ENCODE peak calls at places on chromosomes 1 and 21, in four cellular contexts. U, P, S and Q are unnamed samples.

GRCh38 chr1:9867408-9868243 is 42.4 kb downstream of the CTNNBIP1 start:
- DNase-seq in U (peak; percentile 85), P (peak; percentile 88), S (peak; percentile 82), Q (peak; percentile 81)

GRCh38 chr1:204087181-204087892 is 14.4 kb downstream of the SOX13 start:
- DNase-seq in U (no peak), P (no peak), S (no peak), Q (no peak)

GRCh38 chr21:45736042-45736704 is 92.6 kb downstream of the PCBP3 start:
- DNase-seq in U (no peak), P (no peak), S (no peak), Q (no peak)

GRCh38 chr1:91885331-91885715 is 628 bp downstream of the TGFBR3 start:
- DNase-seq in U (peak; percentile 39), P (peak; percentile 26), S (no peak), Q (peak; percentile 10)

GRCh38 chr1:201396859-201397464 is 2.2 kb downstream of the LAD1 start:
- DNase-seq in U (peak; percentile 86), P (peak; percentile 87), S (peak; percentile 62), Q (peak; percentile 71)

GRCh38 chr1:67485046-67485811 is 55.0 kb upstream of the SERBP1 start:
- DNase-seq in U (no peak), P (no peak), S (no peak), Q (no peak)

GRCh38 chr1:27346991-27347627 is 5.3 kb downstream of the SYTL1 start:
- DNase-seq in U (no peak), P (no peak), S (no peak), Q (no peak)

GRCh38 chr21:45504021-45504515 is 38.2 kb downstream of the SLC19A1 start:
- DNase-seq in U (no peak), P (no peak), S (no peak), Q (no peak)

GRCh38 chr1:101846820-101847219 is 149.9 kb downstream of the OLFM3 start:
- DNase-seq in U (no peak), P (peak; percentile 26), S (no peak), Q (no peak)

GRCh38 chr1:198932351-198932991 is 293.6 kb downstream of the PTPRC start:
- DNase-seq in U (no peak), P (no peak), S (no peak), Q (no peak)

GRCh38 chr1:217660353-217661062 is 29.4 kb downstream of the SPATA17 start:
- DNase-seq in U (no peak), P (no peak), S (no peak), Q (no peak)

GRCh38 chr1:227567256-227567655 is 3.9 kb downstream of the ZNF678 start:
- DNase-seq in U (no peak), P (no peak), S (no peak), Q (no peak)

GRCh38 chr1:2093636-2094035 is 43.4 kb downstream of the PRKCZ start:
- DNase-seq in U (no peak), P (no peak), S (no peak), Q (no peak)

GRCh38 chr1:239387304-239388231 is 1.2 kb downstream of the CHRM3 start:
- DNase-seq in U (peak; percentile 49), P (peak; percentile 29), S (no peak), Q (no peak)

GRCh38 chr1:17255336-17255735 is 6.4 kb downstream of the PADI3 start:
- DNase-seq in U (no peak), P (no peak), S (no peak), Q (no peak)

GRCh38 chr1:215891673-215892072 is 324.6 kb downstream of the KCTD3 start:
- DNase-seq in U (no peak), P (no peak), S (no peak), Q (no peak)

GRCh38 chr1:30776097-30777059 is 18.8 kb upstream of the LAPTM5 start:
- DNase-seq in U (no peak), P (no peak), S (no peak), Q (no peak)

GRCh38 chr1:154742586-154742985 is 127.5 kb downstream of the KCNN3 start:
- DNase-seq in U (no peak), P (no peak), S (no peak), Q (no peak)

GRCh38 chr1:17259233-17259873 is 10.5 kb downstream of the PADI3 start:
- DNase-seq in U (no peak), P (no peak), S (no peak), Q (no peak)

GRCh38 chr1:57770236-57770635 is 346.4 kb upstream of the DAB1 start:
- DNase-seq in U (no peak), P (no peak), S (no peak), Q (no peak)

DNA sequence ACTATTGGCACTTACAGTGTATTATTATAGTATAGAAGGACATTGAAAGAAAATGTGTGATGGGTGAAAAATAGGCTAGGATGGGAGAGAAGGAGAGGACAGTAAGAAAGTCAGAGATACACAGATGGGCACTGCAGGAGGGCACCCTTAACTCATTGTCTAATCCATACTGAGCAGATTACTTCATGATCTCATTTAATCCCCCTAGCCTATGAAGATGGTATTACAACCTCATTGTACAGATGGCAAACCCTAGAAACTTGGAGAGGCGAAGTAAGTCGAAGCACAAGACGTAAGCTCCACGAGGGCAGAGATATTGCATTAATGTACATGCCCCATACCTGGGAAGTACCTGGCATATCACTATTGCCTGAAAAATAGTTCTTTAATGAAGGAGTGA is 346.9 kb upstream of the DAB1 start:
- DNase-seq in U (no peak), P (no peak), S (no peak), Q (no peak)
- TF ChIP-seq CTCF in U (no peak), P (peak; percentile 7), S (no peak), Q (no peak)

GRCh38 chr1:26175346-26175745 is 1.9 kb upstream of the CNKSR1 start:
- DNase-seq in U (no peak), P (no peak), S (no peak), Q (no peak)

GRCh38 chr1:26181586-26182371 is 4.5 kb downstream of the CNKSR1 start:
- DNase-seq in U (no peak), P (no peak), S (no peak), Q (no peak)

GRCh38 chr1:26182372-26182675 is 5.0 kb downstream of the CNKSR1 start:
- DNase-seq in U (no peak), P (no peak), S (no peak), Q (no peak)

GRCh38 chr1:26180010-26180506 is 2.8 kb downstream of the CNKSR1 start:
- DNase-seq in U (no peak), P (no peak), S (no peak), Q (no peak)

DNA sequence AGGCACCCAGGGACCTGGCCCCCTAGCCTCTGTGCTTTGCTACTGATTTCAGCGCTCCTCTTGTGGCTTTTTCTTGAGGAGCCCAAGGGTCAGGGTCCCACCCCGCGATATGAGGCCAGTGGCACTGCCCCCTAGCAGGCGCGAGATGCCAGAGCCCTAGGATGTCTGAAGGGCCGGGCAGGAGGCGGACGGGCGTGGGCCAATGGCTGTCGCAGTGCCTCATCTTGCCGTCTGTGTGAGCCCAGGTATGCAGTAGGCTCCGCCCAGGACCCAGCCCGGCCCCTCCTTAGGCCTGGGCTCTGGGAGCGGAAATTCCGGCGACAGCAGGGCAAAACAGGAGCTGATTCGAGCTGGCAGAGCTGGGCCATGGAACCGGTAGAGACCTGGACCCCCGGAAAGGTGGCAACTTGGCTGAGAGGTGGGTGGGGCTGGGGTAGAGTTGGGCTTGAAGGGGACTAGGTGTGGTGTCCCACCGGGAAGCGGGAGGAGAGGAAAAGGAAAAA is at the start of gene CNKSR1:
- DNase-seq in U (peak; percentile 87), P (peak; percentile 87), S (peak; percentile 82), Q (peak; percentile 73)
- TF ChIP-seq POLR2A in U (peak; percentile 88), P (peak; percentile 34), S (no peak), Q (peak; percentile 44)

GRCh38 chr1:207713529-207713928 is 38.3 kb upstream of the CD46 start:
- DNase-seq in U (no peak), P (no peak), S (no peak), Q (no peak)
- TF ChIP-seq CTCF in U (no peak), P (no peak), S (no peak), Q (no peak)

GRCh38 chr1:171313835-171314320 is at the start of gene FMO4:
- DNase-seq in U (peak; percentile 92), P (peak; percentile 88), S (peak; percentile 79), Q (peak; percentile 95)

GRCh38 chr1:171310661-171311087 is 3.3 kb upstream of the FMO4 start:
- DNase-seq in U (no peak), P (no peak), S (no peak), Q (no peak)

GRCh38 chr1:171311771-171312558 is 2.0 kb upstream of the FMO4 start:
- DNase-seq in U (no peak), P (no peak), S (no peak), Q (no peak)

GRCh38 chr1:171313319-171313834 is 606 bp upstream of the FMO4 start:
- DNase-seq in U (no peak), P (no peak), S (no peak), Q (no peak)
- TF ChIP-seq POLR2A in U (no peak), P (no peak), S (no peak), Q (no peak)